ENCODE peak calls at places on chromosomes 2 and 18, in four cellular contexts. Y is adrenal gland, M is GM23338, Z is foreskin fibroblast. Q is an unnamed sample.

GRCh38 chr2:7108792-7109557 is 191.8 kb downstream of the RNF144A start:
- DNase-seq in Y (no peak), M (no peak), Z (no peak), Q (no peak)

GRCh38 chr2:232592687-232593407 is 40.6 kb upstream of the EFHD1 start:
- DNase-seq in Y (no peak), M (no peak), Z (peak), Q (no peak)

GRCh38 chr2:55779459-55780421 is 86.1 kb upstream of the PNPT1 start:
- DNase-seq in Y (peak), M (no peak), Z (peak), Q (no peak)

GRCh38 chr2:44639399-44639798 is 277.7 kb downstream of the CAMKMT start:
- DNase-seq in Y (no peak), M (no peak), Z (no peak), Q (no peak)

GRCh38 chr2:10777111-10777841 is 35.3 kb downstream of the PDIA6 start:
- DNase-seq in Y (peak), M (no peak), Z (no peak), Q (no peak)

GRCh38 chr2:10864888-10865551 is 46.7 kb upstream of the KCNF1 start:
- DNase-seq in Y (no peak), M (no peak), Z (no peak), Q (no peak)

GRCh38 chr18:12312936-12313335 is 4.9 kb downstream of the TUBB6 start:
- DNase-seq in Y (no peak), M (no peak), Z (no peak), Q (no peak)

GRCh38 chr2:132901661-132902060 is 231.7 kb upstream of the LYPD1 start:
- DNase-seq in Y (no peak), M (no peak), Z (no peak), Q (no peak)

GRCh38 chr2:68689553-68690537 is 44.8 kb upstream of the ARHGAP25 start:
- DNase-seq in Y (no peak), M (no peak), Z (no peak), Q (no peak)

GRCh38 chr2:106582431-106583143 is 95.4 kb downstream of the CD8B2 start:
- DNase-seq in Y (peak), M (peak), Z (peak), Q (peak)

GRCh38 chr2:240933966-240934700 is 28.0 kb downstream of the CROCC2 start:
- DNase-seq in Y (peak), M (no peak), Z (no peak), Q (no peak)

GRCh38 chr2:170396799-170397459 is 219.0 kb downstream of the MYO3B start:
- DNase-seq in Y (no peak), M (peak), Z (no peak), Q (no peak)

GRCh38 chr2:105150231-105150630 is 91.3 kb upstream of the GPR45 start:
- DNase-seq in Y (no peak), M (no peak), Z (no peak), Q (no peak)

GRCh38 chr2:3778841-3779505 is 75.6 kb downstream of the DCDC2C start:
- DNase-seq in Y (no peak), M (no peak), Z (no peak), Q (no peak)

GRCh38 chr2:144414324-144414845 is 105.5 kb downstream of the ZEB2 start:
- DNase-seq in Y (no peak), M (no peak), Z (peak), Q (peak)

GRCh38 chr2:230067990-230068657 is 600 bp downstream of the SLC16A14 start:
- DNase-seq in Y (peak), M (peak), Z (peak), Q (peak)

GRCh38 chr2:74474899-74475298 is 2.4 kb upstream of the MRPL53 start:
- DNase-seq in Y (no peak), M (peak), Z (no peak), Q (no peak)

GRCh38 chr2:102473020-102473419 is at the start of gene SLC9A4:
- DNase-seq in Y (peak), M (peak), Z (peak), Q (peak)

GRCh38 chr2:144015655-144016245 is 504.2 kb downstream of the ZEB2 start:
- DNase-seq in Y (no peak), M (no peak), Z (peak), Q (no peak)

GRCh38 chr2:195559431-195559914 is 97.6 kb upstream of the SLC39A10 start:
- DNase-seq in Y (peak), M (peak), Z (peak), Q (no peak)

GRCh38 chr2:7811073-7811472 is 870.8 kb upstream of the ID2 start:
- DNase-seq in Y (no peak), M (no peak), Z (no peak), Q (no peak)

GRCh38 chr18:10588975-10589374 is 63.1 kb downstream of the NAPG start:
- DNase-seq in Y (peak), M (no peak), Z (no peak), Q (no peak)

GRCh38 chr2:46469116-46469515 is 10.2 kb upstream of the TMEM247 start:
- DNase-seq in Y (no peak), M (no peak), Z (no peak), Q (no peak)
- H3K4me3 ChIP-seq in Y (no peak), M (no peak), Z (no peak), Q (no peak)

GRCh38 chr2:172093416-172094318 is 8.4 kb downstream of the DLX1 start:
- DNase-seq in Y (no peak), M (peak), Z (no peak), Q (no peak)
- H3K4me3 ChIP-seq in Y (no peak), M (peak), Z (no peak), Q (peak)

DNA sequence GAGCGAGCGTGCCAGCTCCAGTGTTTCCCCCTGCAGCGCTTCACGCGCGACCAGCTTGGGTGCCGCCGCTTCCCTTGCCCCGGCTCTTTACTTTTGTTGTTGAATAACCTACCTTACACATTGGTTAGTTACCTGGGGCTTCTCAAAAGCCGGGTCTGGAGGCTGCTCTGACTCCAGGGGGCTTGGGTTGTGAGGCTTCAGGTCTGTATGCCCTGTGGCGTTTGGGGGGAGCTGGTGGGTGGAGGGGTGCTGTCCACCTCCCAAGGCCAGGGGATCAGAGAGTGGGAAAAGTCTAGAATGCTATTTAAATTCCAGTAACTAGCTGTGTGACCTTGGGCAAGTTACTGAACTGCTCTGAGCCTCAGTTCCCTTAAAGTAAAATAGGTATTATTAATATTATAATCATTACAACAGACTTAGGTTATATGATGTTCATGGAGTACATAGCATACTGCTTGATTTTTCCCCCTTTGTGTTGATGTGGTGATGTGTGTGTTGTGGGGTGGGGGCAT is 770 bp downstream of the LYPD6B start:
- DNase-seq in Y (no peak), M (no peak), Z (no peak), Q (no peak)
- H3K4me3 ChIP-seq in Y (no peak), M (peak), Z (no peak), Q (no peak)

GRCh38 chr2:165646321-165646801 is 147.7 kb downstream of the GALNT3 start:
- DNase-seq in Y (no peak), M (no peak), Z (peak), Q (no peak)

GRCh38 chr2:165647409-165647808 is 146.6 kb downstream of the GALNT3 start:
- DNase-seq in Y (no peak), M (no peak), Z (no peak), Q (no peak)

DNA sequence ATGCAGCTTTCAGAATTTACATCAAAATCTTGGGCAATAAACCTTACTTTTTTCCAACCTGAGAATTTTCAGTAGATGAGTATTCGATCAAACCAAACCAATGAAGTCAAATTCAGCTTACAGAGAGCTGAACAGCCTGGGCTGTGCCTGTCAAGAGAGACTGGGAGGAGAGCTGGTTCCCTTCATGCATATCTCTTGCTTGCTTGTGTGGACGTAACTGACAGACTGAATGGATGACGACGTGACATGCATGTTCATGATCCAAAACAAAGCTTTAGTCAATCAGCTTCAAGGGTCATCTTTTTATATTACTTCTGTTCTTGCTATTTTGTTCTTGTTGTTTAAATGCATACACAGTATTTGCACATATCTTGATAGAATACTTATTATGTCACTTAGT is 145.2 kb downstream of the GALNT3 start:
- DNase-seq in Y (no peak), M (no peak), Z (no peak), Q (no peak)
- H3K4me3 ChIP-seq in Y (no peak), M (no peak), Z (no peak), Q (no peak)

GRCh38 chr18:4108016-4108415 is 347.1 kb downstream of the DLGAP1 start:
- DNase-seq in Y (no peak), M (no peak), Z (no peak), Q (no peak)

GRCh38 chr18:4106407-4107033 is 348.6 kb downstream of the DLGAP1 start:
- DNase-seq in Y (peak), M (peak), Z (no peak), Q (peak)

DNA sequence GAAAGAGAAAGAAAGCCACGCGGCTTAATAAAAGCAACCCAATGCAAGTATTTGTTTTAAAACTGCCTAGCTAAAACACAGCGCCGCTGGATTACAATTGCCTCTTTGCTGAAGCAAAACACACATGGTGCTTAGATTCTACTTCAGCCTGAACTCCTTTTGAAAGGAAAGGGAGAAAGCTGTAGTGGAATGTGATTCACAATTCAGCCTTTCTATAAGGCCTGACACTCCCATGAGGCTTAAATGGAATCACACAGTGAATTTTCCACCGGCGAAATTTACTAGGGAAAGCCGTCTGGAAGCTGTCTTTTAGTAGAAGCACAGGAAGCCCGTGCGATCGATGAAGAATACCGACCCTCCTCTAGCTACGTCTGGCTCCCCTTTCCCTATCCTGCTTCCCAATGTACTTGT is 348.1 kb downstream of the DLGAP1 start:
- DNase-seq in Y (no peak), M (peak), Z (no peak), Q (no peak)
- H3K4me3 ChIP-seq in Y (no peak), M (no peak), Z (no peak), Q (peak)

GRCh38 chr18:78561757-78562445 is 417.7 kb upstream of the SALL3 start:
- DNase-seq in Y (no peak), M (no peak), Z (no peak), Q (no peak)
- H3K4me3 ChIP-seq in Y (no peak), M (no peak), Z (no peak), Q (no peak)

GRCh38 chr18:24735504-24736243 is 275.2 kb downstream of the HRH4 start:
- DNase-seq in Y (no peak), M (no peak), Z (no peak), Q (no peak)

GRCh38 chr18:24731158-24731557 is 270.7 kb downstream of the HRH4 start:
- DNase-seq in Y (no peak), M (no peak), Z (no peak), Q (no peak)

GRCh38 chr18:24734058-24734457 is 273.6 kb downstream of the HRH4 start:
- DNase-seq in Y (no peak), M (peak), Z (no peak), Q (no peak)

GRCh38 chr18:24727685-24728084 is 267.2 kb downstream of the HRH4 start:
- DNase-seq in Y (no peak), M (peak), Z (no peak), Q (no peak)

DNA sequence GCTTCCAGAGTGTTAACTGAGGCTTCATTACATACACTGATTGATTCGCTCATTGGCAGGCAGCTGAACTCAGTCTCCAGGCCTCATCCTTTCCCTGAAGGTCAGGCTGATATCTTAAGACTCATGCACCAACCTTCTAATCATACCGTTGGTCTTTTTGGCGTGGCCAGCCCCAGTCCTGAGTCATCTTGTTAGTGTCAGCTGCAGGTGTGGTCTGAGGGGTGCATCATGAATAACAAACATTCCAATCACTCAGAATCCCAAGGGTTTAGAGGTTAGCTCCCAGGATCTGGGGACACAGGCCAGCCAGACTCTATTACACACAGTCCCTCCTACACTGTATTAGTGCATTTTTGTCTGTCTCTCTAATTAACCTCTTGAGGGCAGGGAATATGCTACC is 271.5 kb downstream of the HRH4 start:
- DNase-seq in Y (no peak), M (peak), Z (no peak), Q (no peak)
- H3K4me3 ChIP-seq in Y (no peak), M (no peak), Z (no peak), Q (no peak)

Q was measured in psoas muscle.